ENCODE peak calls at places on chromosomes 3 and 15, in six cellular contexts. One of them, this sample, is unnamed.

GRCh38 chr15:40925863-40926658 is 3.1 kb upstream of the DLL4 start:
- DNase-seq in endothelial cell: no peak
- DNase-seq in NCI-H524: peak
- DNase-seq in right atrium auricular region: no peak
- DNase-seq in fibroblast of mammary gland: no peak
- DNase-seq in kidney glomerular epithelial cell: no peak
- DNase-seq in this sample: no peak

GRCh38 chr15:40988157-40988556 is 34.9 kb downstream of the CHAC1 start:
- DNase-seq in endothelial cell: no peak
- DNase-seq in NCI-H524: no peak
- DNase-seq in right atrium auricular region: no peak
- DNase-seq in fibroblast of mammary gland: no peak
- DNase-seq in kidney glomerular epithelial cell: no peak
- DNase-seq in this sample: no peak

GRCh38 chr3:102180291-102180931 is 254.4 kb upstream of the ZPLD1 start:
- DNase-seq in endothelial cell: no peak
- DNase-seq in NCI-H524: no peak
- DNase-seq in right atrium auricular region: no peak
- DNase-seq in fibroblast of mammary gland: peak
- DNase-seq in kidney glomerular epithelial cell: peak
- DNase-seq in this sample: no peak

GRCh38 chr15:77907824-77908751 is 169.4 kb downstream of the TBC1D2B start:
- DNase-seq in endothelial cell: peak
- DNase-seq in NCI-H524: no peak
- DNase-seq in right atrium auricular region: no peak
- DNase-seq in fibroblast of mammary gland: peak
- DNase-seq in kidney glomerular epithelial cell: peak
- DNase-seq in this sample: no peak

GRCh38 chr3:11845661-11846060 is 1.0 kb downstream of the TAMM41 start:
- DNase-seq in endothelial cell: no peak
- DNase-seq in NCI-H524: no peak
- DNase-seq in right atrium auricular region: no peak
- DNase-seq in fibroblast of mammary gland: no peak
- DNase-seq in kidney glomerular epithelial cell: no peak
- DNase-seq in this sample: peak

GRCh38 chr15:47514251-47514652 is 203.1 kb upstream of the SEMA6D start:
- DNase-seq in endothelial cell: no peak
- DNase-seq in NCI-H524: no peak
- DNase-seq in right atrium auricular region: no peak
- DNase-seq in fibroblast of mammary gland: peak
- DNase-seq in kidney glomerular epithelial cell: no peak
- DNase-seq in this sample: no peak

GRCh38 chr3:101695779-101696372 is 9.4 kb upstream of the RPL24 start:
- DNase-seq in endothelial cell: peak
- DNase-seq in NCI-H524: no peak
- DNase-seq in right atrium auricular region: no peak
- DNase-seq in fibroblast of mammary gland: peak
- DNase-seq in kidney glomerular epithelial cell: no peak
- DNase-seq in this sample: peak

GRCh38 chr3:68764554-68764953 is 167.8 kb downstream of the TAFA4 start:
- DNase-seq in endothelial cell: no peak
- DNase-seq in NCI-H524: no peak
- DNase-seq in right atrium auricular region: no peak
- DNase-seq in fibroblast of mammary gland: no peak
- DNase-seq in kidney glomerular epithelial cell: no peak
- DNase-seq in this sample: no peak

GRCh38 chr15:64019764-64020163 is 26.5 kb downstream of the DAPK2 start:
- DNase-seq in endothelial cell: no peak
- DNase-seq in NCI-H524: no peak
- DNase-seq in right atrium auricular region: no peak
- DNase-seq in fibroblast of mammary gland: no peak
- DNase-seq in kidney glomerular epithelial cell: no peak
- DNase-seq in this sample: no peak

GRCh38 chr3:57700737-57701136 is 7.9 kb upstream of the DENND6A start:
- DNase-seq in endothelial cell: no peak
- DNase-seq in NCI-H524: no peak
- DNase-seq in right atrium auricular region: no peak
- DNase-seq in fibroblast of mammary gland: no peak
- DNase-seq in kidney glomerular epithelial cell: no peak
- DNase-seq in this sample: no peak

GRCh38 chr3:13507247-13507790 is 27.2 kb downstream of the HDAC11 start:
- DNase-seq in endothelial cell: no peak
- DNase-seq in NCI-H524: no peak
- DNase-seq in right atrium auricular region: no peak
- DNase-seq in fibroblast of mammary gland: no peak
- DNase-seq in kidney glomerular epithelial cell: no peak
- DNase-seq in this sample: no peak

GRCh38 chr3:30476373-30477082 is 129.9 kb upstream of the TGFBR2 start:
- DNase-seq in endothelial cell: no peak
- DNase-seq in NCI-H524: no peak
- DNase-seq in right atrium auricular region: no peak
- DNase-seq in fibroblast of mammary gland: peak
- DNase-seq in kidney glomerular epithelial cell: no peak
- DNase-seq in this sample: no peak

GRCh38 chr3:113275876-113276580 is 64.7 kb downstream of the BOC start:
- DNase-seq in endothelial cell: no peak
- DNase-seq in NCI-H524: peak
- DNase-seq in right atrium auricular region: peak
- DNase-seq in fibroblast of mammary gland: peak
- DNase-seq in kidney glomerular epithelial cell: peak
- DNase-seq in this sample: no peak

GRCh38 chr15:62922514-62922913 is 120.0 kb upstream of the TPM1 start:
- DNase-seq in endothelial cell: no peak
- DNase-seq in NCI-H524: no peak
- DNase-seq in right atrium auricular region: no peak
- DNase-seq in fibroblast of mammary gland: no peak
- DNase-seq in kidney glomerular epithelial cell: no peak
- DNase-seq in this sample: no peak

GRCh38 chr3:101950510-101950909 is 101.2 kb downstream of the NFKBIZ start:
- DNase-seq in endothelial cell: no peak
- DNase-seq in NCI-H524: no peak
- DNase-seq in right atrium auricular region: no peak
- DNase-seq in fibroblast of mammary gland: peak
- DNase-seq in kidney glomerular epithelial cell: peak
- DNase-seq in this sample: no peak

GRCh38 chr15:80820092-80820491 is 40.9 kb downstream of the CEMIP start:
- DNase-seq in endothelial cell: no peak
- DNase-seq in NCI-H524: no peak
- DNase-seq in right atrium auricular region: no peak
- DNase-seq in fibroblast of mammary gland: no peak
- DNase-seq in kidney glomerular epithelial cell: no peak
- DNase-seq in this sample: no peak

GRCh38 chr3:188916934-188917391 is 254.8 kb upstream of the TPRG1 start:
- DNase-seq in endothelial cell: no peak
- DNase-seq in NCI-H524: no peak
- DNase-seq in right atrium auricular region: no peak
- DNase-seq in fibroblast of mammary gland: no peak
- DNase-seq in kidney glomerular epithelial cell: no peak
- DNase-seq in this sample: peak

GRCh38 chr3:10703875-10704274 is 112.2 kb upstream of the SLC6A11 start:
- DNase-seq in endothelial cell: peak
- DNase-seq in NCI-H524: peak
- DNase-seq in right atrium auricular region: no peak
- DNase-seq in fibroblast of mammary gland: peak
- DNase-seq in kidney glomerular epithelial cell: peak
- DNase-seq in this sample: no peak

GRCh38 chr15:39854161-39854560 is 65.9 kb downstream of the GPR176 start:
- DNase-seq in endothelial cell: no peak
- DNase-seq in NCI-H524: no peak
- DNase-seq in right atrium auricular region: no peak
- DNase-seq in fibroblast of mammary gland: peak
- DNase-seq in kidney glomerular epithelial cell: peak
- DNase-seq in this sample: no peak

GRCh38 chr3:108595304-108595703 is 5.8 kb downstream of the DZIP3 start:
- DNase-seq in endothelial cell: no peak
- DNase-seq in NCI-H524: no peak
- DNase-seq in right atrium auricular region: no peak
- DNase-seq in fibroblast of mammary gland: no peak
- DNase-seq in kidney glomerular epithelial cell: no peak
- DNase-seq in this sample: no peak

GRCh38 chr15:78775472-78775871 is 35.8 kb downstream of the ADAMTS7 start:
- DNase-seq in endothelial cell: no peak
- DNase-seq in NCI-H524: no peak
- DNase-seq in right atrium auricular region: no peak
- DNase-seq in fibroblast of mammary gland: no peak
- DNase-seq in kidney glomerular epithelial cell: no peak
- DNase-seq in this sample: no peak

GRCh38 chr15:90261811-90262210 is 3.7 kb upstream of the NGRN start:
- DNase-seq in endothelial cell: no peak
- DNase-seq in NCI-H524: no peak
- DNase-seq in right atrium auricular region: no peak
- DNase-seq in fibroblast of mammary gland: peak
- DNase-seq in kidney glomerular epithelial cell: no peak
- DNase-seq in this sample: no peak

GRCh38 chr3:123739754-123740153 is 144.4 kb downstream of the MYLK start:
- DNase-seq in endothelial cell: no peak
- DNase-seq in NCI-H524: no peak
- DNase-seq in right atrium auricular region: no peak
- DNase-seq in fibroblast of mammary gland: peak
- DNase-seq in kidney glomerular epithelial cell: peak
- DNase-seq in this sample: no peak

GRCh38 chr3:47473391-47473790 is 2.4 kb downstream of the SCAP start:
- DNase-seq in endothelial cell: no peak
- DNase-seq in NCI-H524: no peak
- DNase-seq in right atrium auricular region: no peak
- DNase-seq in fibroblast of mammary gland: no peak
- DNase-seq in kidney glomerular epithelial cell: no peak
- DNase-seq in this sample: no peak

GRCh38 chr3:14472471-14473351 is 67.4 kb downstream of the GRIP2 start:
- DNase-seq in endothelial cell: no peak
- DNase-seq in NCI-H524: no peak
- DNase-seq in right atrium auricular region: no peak
- DNase-seq in fibroblast of mammary gland: peak
- DNase-seq in kidney glomerular epithelial cell: peak
- DNase-seq in this sample: no peak

GRCh38 chr3:192129586-192129985 is 597.8 kb downstream of the FGF12 start:
- DNase-seq in endothelial cell: no peak
- DNase-seq in NCI-H524: no peak
- DNase-seq in right atrium auricular region: no peak
- DNase-seq in fibroblast of mammary gland: no peak
- DNase-seq in kidney glomerular epithelial cell: no peak
- DNase-seq in this sample: no peak

GRCh38 chr15:89116404-89116803 is 28.1 kb downstream of the ABHD2 start:
- DNase-seq in endothelial cell: no peak
- DNase-seq in NCI-H524: no peak
- DNase-seq in right atrium auricular region: no peak
- DNase-seq in fibroblast of mammary gland: no peak
- DNase-seq in kidney glomerular epithelial cell: no peak
- DNase-seq in this sample: no peak

GRCh38 chr15:66567897-66568296 is 2.1 kb upstream of the LCTL start:
- DNase-seq in endothelial cell: no peak
- DNase-seq in NCI-H524: no peak
- DNase-seq in right atrium auricular region: no peak
- DNase-seq in fibroblast of mammary gland: no peak
- DNase-seq in kidney glomerular epithelial cell: no peak
- DNase-seq in this sample: no peak

GRCh38 chr15:55461447-55461846 is 46.6 kb downstream of the DNAAF4 start:
- DNase-seq in endothelial cell: no peak
- DNase-seq in NCI-H524: no peak
- DNase-seq in right atrium auricular region: no peak
- DNase-seq in fibroblast of mammary gland: no peak
- DNase-seq in kidney glomerular epithelial cell: no peak
- DNase-seq in this sample: no peak

GRCh38 chr15:82108489-82109078 is 62.8 kb upstream of the MEX3B start:
- DNase-seq in endothelial cell: peak
- DNase-seq in NCI-H524: peak
- DNase-seq in right atrium auricular region: no peak
- DNase-seq in fibroblast of mammary gland: peak
- DNase-seq in kidney glomerular epithelial cell: peak
- DNase-seq in this sample: peak

GRCh38 chr15:96294766-96295165 is 35.7 kb upstream of the NR2F2 start:
- DNase-seq in endothelial cell: no peak
- DNase-seq in NCI-H524: no peak
- DNase-seq in right atrium auricular region: no peak
- DNase-seq in fibroblast of mammary gland: no peak
- DNase-seq in kidney glomerular epithelial cell: no peak
- DNase-seq in this sample: no peak

This sample was measured in CD4-positive, alpha-beta memory T cell.